ENCODE peak calls at places on chromosomes 7 and 10, in four cellular contexts. One of them, this sample, is unnamed.

GRCh38 chr7:68730871-68731403 is 867.3 kb upstream of the AUTS2 start:
- DNase-seq in fibroblast of mammary gland: no peak
- DNase-seq in fibroblast of pulmonary artery: no peak
- DNase-seq in GM12865: no peak
- DNase-seq in this sample: no peak

GRCh38 chr10:38045129-38045528 is 34.7 kb downstream of the ZNF33A start:
- DNase-seq in fibroblast of mammary gland: no peak
- DNase-seq in GM12865: no peak
- DNase-seq in fibroblast of pulmonary artery: no peak
- DNase-seq in this sample: no peak

GRCh38 chr7:23530901-23531793 is 634 bp downstream of the TRA2A start:
- DNase-seq in fibroblast of pulmonary artery: peak
- DNase-seq in GM12865: peak
- DNase-seq in fibroblast of mammary gland: peak
- DNase-seq in this sample: peak

GRCh38 chr10:77973276-77973675 is 46.7 kb upstream of the DLG5 start:
- DNase-seq in fibroblast of pulmonary artery: no peak
- DNase-seq in GM12865: no peak
- DNase-seq in fibroblast of mammary gland: no peak
- DNase-seq in this sample: no peak

GRCh38 chr7:29812185-29812876 is 6.0 kb downstream of the WIPF3 start:
- DNase-seq in fibroblast of mammary gland: peak
- DNase-seq in GM12865: no peak
- DNase-seq in fibroblast of pulmonary artery: no peak
- DNase-seq in this sample: no peak

GRCh38 chr10:113666682-113667252 is 2.9 kb upstream of the NRAP start:
- DNase-seq in fibroblast of pulmonary artery: peak
- DNase-seq in GM12865: peak
- DNase-seq in fibroblast of mammary gland: peak
- DNase-seq in this sample: peak

GRCh38 chr7:130286881-130287280 is 6.1 kb upstream of the CPA4 start:
- DNase-seq in GM12865: no peak
- DNase-seq in fibroblast of pulmonary artery: no peak
- DNase-seq in fibroblast of mammary gland: no peak
- DNase-seq in this sample: no peak

GRCh38 chr10:78889536-78890063 is 179.2 kb upstream of the ZMIZ1 start:
- DNase-seq in fibroblast of pulmonary artery: no peak
- DNase-seq in fibroblast of mammary gland: no peak
- DNase-seq in GM12865: no peak
- DNase-seq in this sample: no peak

GRCh38 chr7:67484244-67484751 is 487.7 kb downstream of the TYW1 start:
- DNase-seq in GM12865: peak
- DNase-seq in fibroblast of pulmonary artery: peak
- DNase-seq in fibroblast of mammary gland: peak
- DNase-seq in this sample: peak

GRCh38 chr7:55526770-55527169 is 45.5 kb downstream of the VOPP1 start:
- DNase-seq in fibroblast of pulmonary artery: no peak
- DNase-seq in fibroblast of mammary gland: no peak
- DNase-seq in GM12865: no peak
- DNase-seq in this sample: no peak

GRCh38 chr7:30648744-30649540 is 33.3 kb downstream of the CRHR2 start:
- DNase-seq in fibroblast of pulmonary artery: no peak
- DNase-seq in GM12865: no peak
- DNase-seq in fibroblast of mammary gland: no peak
- DNase-seq in this sample: no peak

GRCh38 chr7:44284216-44284615 is 41.2 kb downstream of the CAMK2B start:
- DNase-seq in fibroblast of mammary gland: no peak
- DNase-seq in GM12865: no peak
- DNase-seq in fibroblast of pulmonary artery: no peak
- DNase-seq in this sample: no peak

GRCh38 chr7:75055830-75056431 is 17.7 kb downstream of the RCC1L start:
- DNase-seq in GM12865: no peak
- DNase-seq in fibroblast of mammary gland: peak
- DNase-seq in fibroblast of pulmonary artery: peak
- DNase-seq in this sample: peak

GRCh38 chr10:116254422-116255152 is 18.4 kb downstream of the GFRA1 start:
- DNase-seq in fibroblast of pulmonary artery: no peak
- DNase-seq in fibroblast of mammary gland: no peak
- DNase-seq in GM12865: no peak
- DNase-seq in this sample: no peak

GRCh38 chr7:95845007-95845406 is 72.7 kb downstream of the DYNC1I1 start:
- DNase-seq in GM12865: peak
- DNase-seq in fibroblast of pulmonary artery: peak
- DNase-seq in fibroblast of mammary gland: no peak
- DNase-seq in this sample: peak

GRCh38 chr7:155808551-155809331 is 3.5 kb downstream of the SHH start:
- DNase-seq in GM12865: no peak
- DNase-seq in fibroblast of mammary gland: no peak
- DNase-seq in fibroblast of pulmonary artery: no peak
- DNase-seq in this sample: no peak

GRCh38 chr7:155805826-155806095 is 6.5 kb downstream of the SHH start:
- DNase-seq in GM12865: no peak
- DNase-seq in fibroblast of mammary gland: no peak
- DNase-seq in fibroblast of pulmonary artery: no peak
- DNase-seq in this sample: no peak

GRCh38 chr7:155806096-155806871 is 6.0 kb downstream of the SHH start:
- DNase-seq in GM12865: no peak
- DNase-seq in fibroblast of pulmonary artery: no peak
- DNase-seq in fibroblast of mammary gland: no peak
- DNase-seq in this sample: no peak

GRCh38 chr7:155807805-155808550 is 4.3 kb downstream of the SHH start:
- DNase-seq in fibroblast of pulmonary artery: no peak
- DNase-seq in GM12865: no peak
- DNase-seq in fibroblast of mammary gland: no peak
- DNase-seq in this sample: no peak

DNA sequence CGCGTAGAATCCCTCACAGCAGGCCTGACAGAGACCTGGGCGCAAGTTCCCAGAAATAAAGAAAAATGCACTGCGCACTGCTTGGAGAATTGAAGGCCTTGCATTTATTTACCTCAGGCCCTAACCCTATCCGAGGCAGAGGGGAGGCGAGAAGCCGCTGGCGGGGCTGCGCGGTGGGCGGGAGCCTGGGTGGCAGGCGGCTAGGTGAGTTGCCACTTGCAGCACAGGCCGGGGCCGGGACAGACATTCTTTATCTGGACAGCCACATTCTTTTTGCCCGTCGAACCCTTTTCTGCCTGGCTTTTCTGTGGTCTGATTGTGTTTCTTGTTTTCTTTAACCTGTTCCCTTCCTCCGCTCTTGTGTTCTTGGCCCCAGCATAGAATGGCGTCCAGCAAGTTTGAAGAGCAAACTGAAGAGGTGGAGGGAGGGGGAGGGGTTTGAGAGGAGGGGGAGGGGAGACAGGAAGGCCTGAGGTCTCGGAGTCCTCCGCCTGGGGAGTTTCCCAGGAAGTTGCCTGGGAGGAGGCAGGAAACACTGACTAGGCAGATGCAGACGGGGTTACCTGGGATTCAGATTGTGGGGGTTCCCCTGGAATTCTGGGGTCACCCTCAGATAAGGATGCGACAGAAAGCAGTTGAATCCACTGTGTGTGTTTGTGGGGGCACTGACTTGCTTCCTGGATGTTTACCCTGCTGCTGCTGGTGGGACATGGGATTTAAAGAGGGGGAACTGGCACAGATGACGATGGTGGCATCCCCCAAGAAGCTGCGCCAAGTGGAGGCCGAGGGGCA is 5.1 kb downstream of the SHH start:
- DNase-seq in fibroblast of pulmonary artery: no peak
- DNase-seq in GM12865: no peak
- DNase-seq in fibroblast of mammary gland: no peak
- DNase-seq in this sample: no peak
- H3K4me3 ChIP-seq in fibroblast of pulmonary artery: no peak
- H3K4me3 ChIP-seq in GM12865: no peak
- H3K4me3 ChIP-seq in fibroblast of mammary gland: no peak
- H3K4me3 ChIP-seq in this sample: no peak

GRCh38 chr10:62422068-62422590 is 48.0 kb downstream of the ZNF365 start:
- DNase-seq in fibroblast of pulmonary artery: peak
- DNase-seq in fibroblast of mammary gland: peak
- DNase-seq in GM12865: no peak
- DNase-seq in this sample: peak

GRCh38 chr10:62426086-62426485 is 51.9 kb downstream of the ZNF365 start:
- DNase-seq in fibroblast of mammary gland: peak
- DNase-seq in GM12865: no peak
- DNase-seq in fibroblast of pulmonary artery: no peak
- DNase-seq in this sample: no peak

GRCh38 chr10:62426600-62426999 is 52.4 kb downstream of the ZNF365 start:
- DNase-seq in GM12865: no peak
- DNase-seq in fibroblast of mammary gland: no peak
- DNase-seq in fibroblast of pulmonary artery: no peak
- DNase-seq in this sample: no peak

GRCh38 chr10:62424026-62424425 is 49.9 kb downstream of the ZNF365 start:
- DNase-seq in fibroblast of pulmonary artery: no peak
- DNase-seq in fibroblast of mammary gland: peak
- DNase-seq in GM12865: no peak
- DNase-seq in this sample: peak
- TF ChIP-seq CTCF in fibroblast of pulmonary artery: no peak
- TF ChIP-seq CTCF in fibroblast of mammary gland: peak
- TF ChIP-seq CTCF in GM12865: no peak
- TF ChIP-seq CTCF in this sample: peak

DNA sequence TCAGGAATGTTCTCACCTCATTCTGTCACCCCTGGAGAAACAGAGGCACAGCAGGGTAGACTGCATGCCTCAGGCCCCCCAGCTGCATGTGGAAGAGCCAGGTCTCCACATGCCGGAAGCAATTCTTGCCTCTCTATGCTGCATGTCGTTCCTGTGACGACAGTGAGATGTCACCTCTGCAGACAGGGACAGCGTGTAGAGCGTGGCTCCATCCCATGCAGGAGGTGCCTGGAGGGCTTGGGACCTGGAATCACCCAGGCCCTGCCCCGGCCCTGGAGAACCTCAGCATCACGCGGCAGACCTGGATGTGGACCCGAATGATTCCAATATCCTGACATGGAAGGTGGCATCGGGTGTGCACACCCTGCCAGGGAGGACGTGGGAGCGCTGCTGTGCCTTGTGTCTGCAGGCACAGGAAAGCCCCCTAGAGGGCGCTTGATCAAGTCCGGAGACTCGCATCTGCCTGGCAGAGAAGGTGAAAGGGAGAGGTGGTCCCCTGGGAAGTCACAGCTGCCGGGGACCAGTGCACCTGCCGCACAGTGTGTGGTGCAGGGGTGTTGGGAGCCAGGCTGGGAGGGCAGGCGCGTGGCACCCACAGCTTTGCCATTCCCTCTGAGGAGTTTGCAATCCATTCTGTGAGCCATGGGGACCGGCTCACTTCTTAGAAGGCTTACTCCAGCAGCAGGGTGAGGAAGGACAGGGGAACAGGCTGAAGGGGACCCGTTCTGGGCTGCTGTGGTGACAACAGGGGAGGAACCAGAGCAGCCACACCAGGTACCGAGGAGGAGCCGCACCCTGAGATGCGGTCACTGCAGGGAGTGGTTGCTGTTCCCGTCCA is 45.3 kb upstream of the EN2 start:
- DNase-seq in GM12865: peak
- DNase-seq in fibroblast of mammary gland: peak
- DNase-seq in fibroblast of pulmonary artery: peak
- DNase-seq in this sample: peak
- H3K4me3 ChIP-seq in GM12865: no peak
- H3K4me3 ChIP-seq in fibroblast of mammary gland: no peak
- H3K4me3 ChIP-seq in fibroblast of pulmonary artery: no peak
- H3K4me3 ChIP-seq in this sample: no peak

DNA sequence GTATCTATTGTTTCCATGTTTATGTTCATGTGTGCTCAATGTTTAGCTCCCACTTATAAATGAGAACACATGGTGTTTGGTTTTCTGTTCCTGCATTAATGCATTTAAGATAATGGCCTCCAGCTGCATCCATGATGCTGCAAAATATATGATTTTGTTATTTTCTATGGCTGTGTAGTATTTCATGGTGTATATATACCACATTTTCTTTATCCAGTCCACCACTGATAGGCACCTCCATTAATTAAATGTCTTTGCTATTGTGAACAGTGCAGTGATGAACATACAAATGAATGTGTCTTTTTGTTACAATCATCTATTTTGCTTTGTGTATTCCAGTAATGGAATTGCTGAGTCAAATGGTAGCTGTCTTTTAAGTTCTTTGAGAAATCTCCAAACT is 329.4 kb upstream of the MAGI2 start:
- DNase-seq in fibroblast of mammary gland: no peak
- DNase-seq in GM12865: no peak
- DNase-seq in fibroblast of pulmonary artery: no peak
- DNase-seq in this sample: no peak
- TF ChIP-seq CTCF in fibroblast of mammary gland: no peak
- TF ChIP-seq CTCF in GM12865: no peak
- TF ChIP-seq CTCF in fibroblast of pulmonary artery: no peak
- TF ChIP-seq CTCF in this sample: no peak

GRCh38 chr7:65269150-65269856 is 104.4 kb upstream of the ZNF92 start:
- DNase-seq in GM12865: peak
- DNase-seq in fibroblast of pulmonary artery: peak
- DNase-seq in fibroblast of mammary gland: peak
- DNase-seq in this sample: no peak

GRCh38 chr7:65265959-65266519 is 107.6 kb upstream of the ZNF92 start:
- DNase-seq in GM12865: no peak
- DNase-seq in fibroblast of mammary gland: no peak
- DNase-seq in fibroblast of pulmonary artery: no peak
- DNase-seq in this sample: no peak

GRCh38 chr7:65264258-65264657 is 109.4 kb upstream of the ZNF92 start:
- DNase-seq in fibroblast of pulmonary artery: no peak
- DNase-seq in fibroblast of mammary gland: no peak
- DNase-seq in GM12865: no peak
- DNase-seq in this sample: no peak

DNA sequence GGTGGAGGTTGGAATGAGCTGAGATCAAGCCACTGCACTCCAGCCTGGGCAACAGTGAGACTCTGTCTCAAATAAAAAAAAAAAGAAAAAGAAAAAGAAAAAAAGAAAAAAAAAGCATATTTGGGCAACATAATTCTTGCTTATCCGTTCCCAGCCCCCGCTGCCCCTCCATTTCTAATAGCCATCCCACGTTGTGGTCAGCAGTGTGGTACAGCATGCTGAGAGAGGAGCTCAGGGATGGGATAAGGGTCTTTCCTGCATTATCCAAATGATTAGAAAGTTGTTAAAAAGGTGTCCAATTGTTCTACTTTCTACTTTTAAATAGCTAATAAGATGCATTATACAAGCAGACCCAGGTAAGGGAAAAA is 104.9 kb upstream of the ZNF92 start:
- DNase-seq in fibroblast of pulmonary artery: no peak
- DNase-seq in fibroblast of mammary gland: no peak
- DNase-seq in GM12865: no peak
- DNase-seq in this sample: no peak
- H3K4me3 ChIP-seq in fibroblast of pulmonary artery: no peak
- H3K4me3 ChIP-seq in fibroblast of mammary gland: no peak
- H3K4me3 ChIP-seq in GM12865: peak
- H3K4me3 ChIP-seq in this sample: no peak

DNA sequence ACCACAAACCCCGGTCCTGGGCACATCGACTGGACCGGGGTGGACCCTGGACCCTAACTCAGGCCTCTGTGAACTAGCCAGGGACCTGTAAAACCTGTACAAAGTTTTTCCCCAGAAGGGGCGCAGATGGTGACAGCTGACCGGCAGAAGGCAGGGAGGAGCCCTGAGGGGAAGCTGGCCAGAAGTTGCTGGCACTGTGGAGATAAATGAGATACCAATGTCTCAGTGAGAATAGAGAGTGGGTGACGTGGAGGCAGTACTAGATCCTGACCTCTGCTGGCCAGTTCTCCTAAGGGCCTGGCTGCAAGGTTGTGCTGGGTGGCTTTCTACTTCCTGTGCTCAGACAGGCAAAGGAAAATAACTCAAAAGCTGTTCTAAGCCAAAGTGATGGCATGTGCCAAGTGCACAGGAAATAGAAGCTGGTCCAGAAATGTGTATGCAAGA is 10.6 kb upstream of the TSPAN14 start:
- DNase-seq in fibroblast of pulmonary artery: peak
- DNase-seq in GM12865: peak
- DNase-seq in fibroblast of mammary gland: no peak
- DNase-seq in this sample: peak
- TF ChIP-seq CTCF in fibroblast of pulmonary artery: peak
- TF ChIP-seq CTCF in GM12865: peak
- TF ChIP-seq CTCF in fibroblast of mammary gland: peak
- TF ChIP-seq CTCF in this sample: peak

This sample was measured in cardiac fibroblast.